ENCODE peak calls at places on chromosomes 7 and 10, in nine cellular contexts. Z is bronchial epithelial cell; I is AG09309; A is PC-3; L is AG04450; K is CD8-positive, alpha-beta T cell; D is fibroblast of lung; M is stomach; Q is tibial artery. W is an unnamed sample.

GRCh38 chr7:7761974-7762769 is 43.8 kb upstream of the RPA3 start:
- DNase-seq in Z (peak; percentile 77), Q (no peak), I (no peak), L (no peak), M (no peak), A (peak; percentile 66), K (peak; percentile 51), D (peak; percentile 32), W (peak; percentile 91)

GRCh38 chr10:80186364-80187012 is 18.8 kb downstream of the ANXA11 start:
- DNase-seq in K (no peak), M (peak; percentile 63), I (no peak), A (no peak), Q (no peak), L (no peak), D (no peak), Z (no peak), W (no peak)

GRCh38 chr7:71429116-71429515 is 297.2 kb downstream of the GALNT17 start:
- DNase-seq in K (no peak), I (no peak), Z (no peak), A (no peak), L (no peak), D (peak; percentile 23), M (no peak), Q (no peak), W (no peak)

GRCh38 chr7:42385912-42386311 is 148.9 kb upstream of the GLI3 start:
- DNase-seq in D (no peak), A (no peak), I (no peak), M (no peak), Z (no peak), K (no peak), Q (no peak), L (no peak), W (no peak)

GRCh38 chr7:66683770-66684123 is 55.1 kb downstream of the KCTD7 start:
- DNase-seq in L (no peak), I (no peak), K (no peak), A (no peak), M (no peak), Z (no peak), Q (no peak), D (peak; percentile 14), W (peak; percentile 22)

GRCh38 chr10:128587689-128588088 is 461.5 kb upstream of the MKI67 start:
- DNase-seq in M (no peak), I (no peak), L (no peak), K (no peak), Q (no peak), Z (no peak), D (no peak), A (no peak), W (no peak)

GRCh38 chr7:1940402-1940786 is 270.3 kb downstream of the ELFN1 start:
- DNase-seq in M (peak; percentile 67), D (peak; percentile 71), Q (peak; percentile 65), Z (no peak), L (no peak), I (no peak), A (no peak), K (peak; percentile 94), W (peak; percentile 74)

GRCh38 chr10:131971591-131971990 is 10.1 kb downstream of the BNIP3 start:
- DNase-seq in M (no peak), A (no peak), D (no peak), I (no peak), Q (no peak), K (no peak), Z (no peak), L (no peak), W (no peak)

DNA sequence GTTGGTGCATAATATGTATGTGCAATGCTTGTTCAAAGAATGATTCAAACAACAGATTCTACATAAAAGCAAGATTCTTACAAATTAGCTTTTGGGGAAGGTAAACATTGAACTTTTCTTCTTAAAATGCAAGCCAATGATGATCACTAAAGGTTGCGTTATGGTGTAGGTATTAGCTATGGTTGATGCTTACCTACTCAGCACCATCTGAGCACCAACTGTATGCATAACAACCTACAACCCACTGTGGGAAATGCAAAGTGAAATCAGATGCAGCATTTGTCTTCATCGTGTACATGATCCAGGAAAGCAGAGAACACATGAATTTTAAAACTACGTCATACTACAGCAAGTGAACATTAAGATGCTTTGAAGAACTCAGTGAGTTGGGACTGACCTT is 2.6 kb downstream of the FAM171A1 start:
- DNase-seq in M (no peak), D (no peak), Z (no peak), I (no peak), L (no peak), K (no peak), A (no peak), Q (no peak), W (no peak)
- H3K4me3 ChIP-seq in M (no peak overlapping the region), D (peak overlapping the region; percentile 24), Z (no peak overlapping the region), I (no peak overlapping the region), L (no peak overlapping the region), K (no peak overlapping the region), A (no peak overlapping the region), Q (no peak overlapping the region), W (no peak overlapping the region)

GRCh38 chr10:70758757-70759514 is 26.2 kb downstream of the TBATA start:
- DNase-seq in M (peak; percentile 74), A (peak; percentile 97), I (peak; percentile 38), Q (peak; percentile 51), Z (peak; percentile 54), L (peak; percentile 61), K (peak; percentile 84), D (peak; percentile 61), W (peak; percentile 74)

GRCh38 chr10:70759769-70760168 is 25.4 kb downstream of the TBATA start:
- DNase-seq in A (no peak), Z (no peak), K (no peak), I (no peak), L (no peak), D (no peak), M (no peak), Q (no peak), W (no peak)

GRCh38 chr10:70761031-70761601 is 24.1 kb downstream of the TBATA start:
- DNase-seq in Q (no peak), I (no peak), A (peak; percentile 68), K (no peak), M (no peak), L (no peak), D (no peak), Z (no peak), W (no peak)

GRCh38 chr10:70761727-70762350 is 23.3 kb downstream of the TBATA start:
- DNase-seq in I (no peak), K (no peak), Q (no peak), D (no peak), L (no peak), A (no peak), Z (no peak), M (no peak), W (no peak)

DNA sequence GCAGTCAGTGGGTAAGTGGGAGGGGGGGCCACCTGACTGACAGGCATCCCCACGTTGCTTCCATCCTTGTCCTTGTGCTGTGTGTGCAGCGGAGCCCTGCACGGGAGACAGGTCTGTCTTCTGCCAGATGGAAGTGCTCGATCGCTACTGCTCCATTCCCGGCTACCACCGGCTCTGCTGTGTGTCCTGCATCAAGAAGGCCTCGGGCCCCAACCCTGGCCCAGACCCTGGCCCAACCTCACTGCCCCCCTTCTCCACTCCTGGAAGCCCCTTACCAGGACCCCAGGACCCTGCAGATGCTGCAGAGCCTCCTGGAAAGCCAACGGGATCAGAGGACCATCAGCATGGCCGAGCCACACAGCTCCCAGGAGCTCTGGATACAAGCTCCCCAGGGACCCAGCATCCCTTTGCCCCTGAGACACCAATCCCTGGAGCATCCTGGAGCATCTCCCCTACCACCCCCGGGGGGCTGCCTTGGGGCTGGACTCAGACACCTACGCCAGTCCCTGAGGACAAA is 24.8 kb downstream of the TBATA start:
- DNase-seq in L (no peak), D (no peak), Q (no peak), K (no peak), M (no peak), A (no peak), Z (no peak), I (no peak), W (no peak)
- TF ChIP-seq CTCF in L (no peak), D (no peak), Q (no peak), K (no peak), M (no peak), A (no peak), Z (no peak), I (no peak), W (no peak)

DNA sequence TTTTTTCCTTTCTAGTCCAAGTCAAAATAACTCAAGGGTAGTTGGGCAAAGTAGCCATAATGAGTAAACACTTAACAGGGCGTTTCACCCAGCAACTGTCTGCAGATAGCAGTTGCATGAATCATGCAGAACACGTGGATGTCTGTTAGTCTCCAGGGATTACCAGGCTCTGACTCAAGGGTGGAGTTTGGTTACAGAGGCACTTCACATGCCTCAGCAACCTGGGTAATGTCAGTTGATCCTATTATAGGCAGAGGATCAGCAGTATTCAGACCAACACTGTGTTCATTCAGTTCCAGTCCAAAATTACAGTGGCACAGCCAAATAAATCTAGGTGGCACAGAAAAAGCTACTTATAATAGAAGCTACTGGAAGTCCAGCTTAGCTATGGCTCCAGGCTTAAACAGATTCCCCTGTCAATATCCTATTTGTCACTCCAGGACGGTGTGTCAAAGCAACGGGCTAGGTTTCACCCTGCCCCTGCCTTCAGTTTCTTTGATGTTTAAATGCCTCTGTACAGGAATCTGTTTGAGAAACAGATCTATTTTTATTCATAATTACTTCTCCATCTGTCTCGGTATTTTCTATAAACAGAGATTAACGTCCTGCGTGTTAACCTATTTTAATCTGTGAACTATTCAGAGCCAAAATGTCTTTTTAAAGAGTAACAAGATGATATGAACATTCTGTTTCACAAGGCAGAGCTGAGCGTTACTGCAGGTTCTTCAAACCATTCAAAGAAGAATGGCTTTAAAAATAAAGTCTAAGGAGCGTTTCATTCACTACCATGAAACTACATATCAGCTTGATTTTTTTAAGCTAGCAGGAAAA is 162.6 kb upstream of the AKR1E2 start:
- DNase-seq in K (no peak), Z (peak; percentile 100), M (peak; percentile 53), Q (peak; percentile 88), A (peak; percentile 93), L (peak; percentile 96), D (peak; percentile 100), I (peak; percentile 98), W (peak; percentile 100)
- H3K4me3 ChIP-seq in K (no peak overlapping the region), Z (no peak overlapping the region), M (no peak overlapping the region), Q (peak overlapping the region; percentile 8), A (no peak overlapping the region), L (peak overlapping the region; percentile 29), D (no peak overlapping the region), I (no peak overlapping the region), W (peak overlapping the region; percentile 10)

GRCh38 chr10:28681928-28682750 is 4.8 kb downstream of the BAMBI start:
- DNase-seq in K (no peak), M (no peak), D (no peak), A (no peak), L (no peak), Q (no peak), I (no peak), Z (no peak), W (peak; percentile 27)

GRCh38 chr10:28681345-28681763 is 4.0 kb downstream of the BAMBI start:
- DNase-seq in D (peak; percentile 62), Q (peak; percentile 24), I (no peak), Z (no peak), L (no peak), M (no peak), K (no peak), A (no peak), W (no peak)

GRCh38 chr10:28678687-28679457 is 1.6 kb downstream of the BAMBI start:
- DNase-seq in M (no peak), Z (no peak), D (peak; percentile 61), A (peak; percentile 25), K (no peak), Q (no peak), I (no peak), L (no peak), W (peak; percentile 41)

GRCh38 chr10:28677889-28678686 is 767 bp downstream of the BAMBI start:
- DNase-seq in K (peak; percentile 55), Q (peak; percentile 23), I (no peak), A (peak; percentile 11), Z (peak; percentile 22), D (peak; percentile 46), M (peak; percentile 31), L (no peak), W (no peak)

GRCh38 chr10:28679941-28680752 is 2.8 kb downstream of the BAMBI start:
- DNase-seq in A (peak; percentile 50), M (no peak), L (no peak), I (peak; percentile 5), Z (no peak), D (no peak), K (no peak), Q (no peak), W (peak; percentile 36)
- TF ChIP-seq CTCF in A (peak; percentile 40), M (peak; percentile 13), L (peak; percentile 41), I (peak; percentile 23), Z (peak; percentile 7), D (no peak), K (no peak), Q (peak; percentile 36), W (peak; percentile 38)